ENCODE peak calls at places on chromosomes 12 and 14, in nine cellular contexts. One of them, this sample, is unnamed.

GRCh38 chr12:66959276-66959675 is 280.4 kb upstream of the GRIP1 start:
- DNase-seq in LoVo: no peak
- DNase-seq in omental fat pad: no peak
- DNase-seq in stimulated activated naive CD4-positive, alpha-beta T cell treated with Interleukin-2 at 50 U/mL for 16 hours: no peak
- DNase-seq in stimulated activated CD8-positive, alpha-beta memory T cell treated with anti-CD3 and anti-CD28 coated beads, Interleukin-2, amount 100 ng/mL, for 1 hour: no peak
- DNase-seq in nephron progenitor cell: no peak
- DNase-seq in lower lobe of right lung: no peak
- DNase-seq in tibial artery: no peak
- DNase-seq in AG08396: no peak
- DNase-seq in this sample: no peak

GRCh38 chr12:113044516-113044915 is 12.0 kb upstream of the DTX1 start:
- DNase-seq in LoVo: no peak
- DNase-seq in lower lobe of right lung: no peak
- DNase-seq in nephron progenitor cell: no peak
- DNase-seq in tibial artery: no peak
- DNase-seq in stimulated activated naive CD4-positive, alpha-beta T cell treated with Interleukin-2 at 50 U/mL for 16 hours: no peak
- DNase-seq in stimulated activated CD8-positive, alpha-beta memory T cell treated with anti-CD3 and anti-CD28 coated beads, Interleukin-2, amount 100 ng/mL, for 1 hour: no peak
- DNase-seq in AG08396: no peak
- DNase-seq in omental fat pad: no peak
- DNase-seq in this sample: no peak

GRCh38 chr14:58712357-58712756 is 74.6 kb downstream of the DACT1 start:
- DNase-seq in omental fat pad: no peak
- DNase-seq in nephron progenitor cell: no peak
- DNase-seq in stimulated activated naive CD4-positive, alpha-beta T cell treated with Interleukin-2 at 50 U/mL for 16 hours: no peak
- DNase-seq in lower lobe of right lung: no peak
- DNase-seq in tibial artery: no peak
- DNase-seq in stimulated activated CD8-positive, alpha-beta memory T cell treated with anti-CD3 and anti-CD28 coated beads, Interleukin-2, amount 100 ng/mL, for 1 hour: no peak
- DNase-seq in AG08396: no peak
- DNase-seq in LoVo: no peak
- DNase-seq in this sample: peak

GRCh38 chr12:12226187-12226586 is 40.7 kb downstream of the LRP6 start:
- DNase-seq in nephron progenitor cell: no peak
- DNase-seq in AG08396: no peak
- DNase-seq in LoVo: no peak
- DNase-seq in omental fat pad: no peak
- DNase-seq in stimulated activated naive CD4-positive, alpha-beta T cell treated with Interleukin-2 at 50 U/mL for 16 hours: no peak
- DNase-seq in stimulated activated CD8-positive, alpha-beta memory T cell treated with anti-CD3 and anti-CD28 coated beads, Interleukin-2, amount 100 ng/mL, for 1 hour: no peak
- DNase-seq in lower lobe of right lung: no peak
- DNase-seq in tibial artery: no peak
- DNase-seq in this sample: no peak

GRCh38 chr12:116377194-116377735 is 99.8 kb upstream of the MED13L start:
- DNase-seq in LoVo: no peak
- DNase-seq in lower lobe of right lung: no peak
- DNase-seq in tibial artery: no peak
- DNase-seq in omental fat pad: no peak
- DNase-seq in AG08396: no peak
- DNase-seq in stimulated activated CD8-positive, alpha-beta memory T cell treated with anti-CD3 and anti-CD28 coated beads, Interleukin-2, amount 100 ng/mL, for 1 hour: no peak
- DNase-seq in nephron progenitor cell: no peak
- DNase-seq in stimulated activated naive CD4-positive, alpha-beta T cell treated with Interleukin-2 at 50 U/mL for 16 hours: no peak
- DNase-seq in this sample: no peak

GRCh38 chr12:40144023-40144422 is 38.1 kb upstream of the SLC2A13 start:
- DNase-seq in tibial artery: no peak
- DNase-seq in stimulated activated naive CD4-positive, alpha-beta T cell treated with Interleukin-2 at 50 U/mL for 16 hours: no peak
- DNase-seq in omental fat pad: no peak
- DNase-seq in lower lobe of right lung: no peak
- DNase-seq in AG08396: no peak
- DNase-seq in nephron progenitor cell: no peak
- DNase-seq in LoVo: no peak
- DNase-seq in stimulated activated CD8-positive, alpha-beta memory T cell treated with anti-CD3 and anti-CD28 coated beads, Interleukin-2, amount 100 ng/mL, for 1 hour: no peak
- DNase-seq in this sample: no peak

GRCh38 chr12:94730846-94731245 is 80.5 kb upstream of the TMCC3 start:
- DNase-seq in nephron progenitor cell: no peak
- DNase-seq in lower lobe of right lung: no peak
- DNase-seq in LoVo: no peak
- DNase-seq in tibial artery: no peak
- DNase-seq in stimulated activated CD8-positive, alpha-beta memory T cell treated with anti-CD3 and anti-CD28 coated beads, Interleukin-2, amount 100 ng/mL, for 1 hour: no peak
- DNase-seq in stimulated activated naive CD4-positive, alpha-beta T cell treated with Interleukin-2 at 50 U/mL for 16 hours: no peak
- DNase-seq in omental fat pad: no peak
- DNase-seq in AG08396: no peak
- DNase-seq in this sample: no peak

GRCh38 chr14:98234208-98234607 is 1037.8 kb downstream of the BCL11B start:
- DNase-seq in LoVo: no peak
- DNase-seq in stimulated activated naive CD4-positive, alpha-beta T cell treated with Interleukin-2 at 50 U/mL for 16 hours: peak
- DNase-seq in omental fat pad: no peak
- DNase-seq in lower lobe of right lung: no peak
- DNase-seq in tibial artery: no peak
- DNase-seq in stimulated activated CD8-positive, alpha-beta memory T cell treated with anti-CD3 and anti-CD28 coated beads, Interleukin-2, amount 100 ng/mL, for 1 hour: no peak
- DNase-seq in nephron progenitor cell: no peak
- DNase-seq in AG08396: no peak
- DNase-seq in this sample: no peak

GRCh38 chr14:42654707-42655106 is 1048.0 kb downstream of the LRFN5 start:
- DNase-seq in stimulated activated CD8-positive, alpha-beta memory T cell treated with anti-CD3 and anti-CD28 coated beads, Interleukin-2, amount 100 ng/mL, for 1 hour: no peak
- DNase-seq in tibial artery: no peak
- DNase-seq in LoVo: no peak
- DNase-seq in lower lobe of right lung: no peak
- DNase-seq in AG08396: no peak
- DNase-seq in stimulated activated naive CD4-positive, alpha-beta T cell treated with Interleukin-2 at 50 U/mL for 16 hours: no peak
- DNase-seq in nephron progenitor cell: no peak
- DNase-seq in omental fat pad: no peak
- DNase-seq in this sample: no peak

GRCh38 chr12:25502071-25502555 is 51.0 kb downstream of the LMNTD1 start:
- DNase-seq in tibial artery: no peak
- DNase-seq in lower lobe of right lung: no peak
- DNase-seq in omental fat pad: no peak
- DNase-seq in nephron progenitor cell: no peak
- DNase-seq in LoVo: no peak
- DNase-seq in stimulated activated CD8-positive, alpha-beta memory T cell treated with anti-CD3 and anti-CD28 coated beads, Interleukin-2, amount 100 ng/mL, for 1 hour: no peak
- DNase-seq in stimulated activated naive CD4-positive, alpha-beta T cell treated with Interleukin-2 at 50 U/mL for 16 hours: no peak
- DNase-seq in AG08396: no peak
- DNase-seq in this sample: no peak

GRCh38 chr12:102950950-102951490 is 6.5 kb upstream of the ASCL1 start:
- DNase-seq in lower lobe of right lung: no peak
- DNase-seq in LoVo: no peak
- DNase-seq in nephron progenitor cell: no peak
- DNase-seq in stimulated activated naive CD4-positive, alpha-beta T cell treated with Interleukin-2 at 50 U/mL for 16 hours: no peak
- DNase-seq in AG08396: no peak
- DNase-seq in stimulated activated CD8-positive, alpha-beta memory T cell treated with anti-CD3 and anti-CD28 coated beads, Interleukin-2, amount 100 ng/mL, for 1 hour: no peak
- DNase-seq in omental fat pad: no peak
- DNase-seq in tibial artery: no peak
- DNase-seq in this sample: no peak

GRCh38 chr12:126742326-126742725 is 1524.6 kb upstream of the TMEM132C start:
- DNase-seq in omental fat pad: no peak
- DNase-seq in LoVo: no peak
- DNase-seq in AG08396: no peak
- DNase-seq in lower lobe of right lung: no peak
- DNase-seq in stimulated activated CD8-positive, alpha-beta memory T cell treated with anti-CD3 and anti-CD28 coated beads, Interleukin-2, amount 100 ng/mL, for 1 hour: no peak
- DNase-seq in nephron progenitor cell: no peak
- DNase-seq in stimulated activated naive CD4-positive, alpha-beta T cell treated with Interleukin-2 at 50 U/mL for 16 hours: no peak
- DNase-seq in tibial artery: no peak
- DNase-seq in this sample: no peak

GRCh38 chr12:99087278-99087677 is 442.2 kb downstream of the APAF1 start:
- DNase-seq in LoVo: no peak
- DNase-seq in tibial artery: no peak
- DNase-seq in nephron progenitor cell: no peak
- DNase-seq in AG08396: no peak
- DNase-seq in omental fat pad: no peak
- DNase-seq in stimulated activated naive CD4-positive, alpha-beta T cell treated with Interleukin-2 at 50 U/mL for 16 hours: no peak
- DNase-seq in lower lobe of right lung: no peak
- DNase-seq in stimulated activated CD8-positive, alpha-beta memory T cell treated with anti-CD3 and anti-CD28 coated beads, Interleukin-2, amount 100 ng/mL, for 1 hour: no peak
- DNase-seq in this sample: no peak

GRCh38 chr14:68312884-68313725 is 479.8 kb downstream of the ZFP36L1 start:
- DNase-seq in stimulated activated CD8-positive, alpha-beta memory T cell treated with anti-CD3 and anti-CD28 coated beads, Interleukin-2, amount 100 ng/mL, for 1 hour: no peak
- DNase-seq in nephron progenitor cell: no peak
- DNase-seq in AG08396: no peak
- DNase-seq in LoVo: no peak
- DNase-seq in omental fat pad: no peak
- DNase-seq in tibial artery: no peak
- DNase-seq in lower lobe of right lung: no peak
- DNase-seq in stimulated activated naive CD4-positive, alpha-beta T cell treated with Interleukin-2 at 50 U/mL for 16 hours: peak
- DNase-seq in this sample: no peak

GRCh38 chr12:75528692-75529091 is 17.3 kb upstream of the KRR1 start:
- DNase-seq in nephron progenitor cell: no peak
- DNase-seq in LoVo: no peak
- DNase-seq in AG08396: no peak
- DNase-seq in stimulated activated CD8-positive, alpha-beta memory T cell treated with anti-CD3 and anti-CD28 coated beads, Interleukin-2, amount 100 ng/mL, for 1 hour: no peak
- DNase-seq in stimulated activated naive CD4-positive, alpha-beta T cell treated with Interleukin-2 at 50 U/mL for 16 hours: no peak
- DNase-seq in omental fat pad: no peak
- DNase-seq in tibial artery: no peak
- DNase-seq in lower lobe of right lung: no peak
- DNase-seq in this sample: no peak

GRCh38 chr14:35814371-35815005 is 5.4 kb upstream of the RALGAPA1 start:
- DNase-seq in tibial artery: peak
- DNase-seq in nephron progenitor cell: peak
- DNase-seq in omental fat pad: peak
- DNase-seq in lower lobe of right lung: no peak
- DNase-seq in stimulated activated naive CD4-positive, alpha-beta T cell treated with Interleukin-2 at 50 U/mL for 16 hours: peak
- DNase-seq in LoVo: peak
- DNase-seq in stimulated activated CD8-positive, alpha-beta memory T cell treated with anti-CD3 and anti-CD28 coated beads, Interleukin-2, amount 100 ng/mL, for 1 hour: peak
- DNase-seq in AG08396: peak
- DNase-seq in this sample: peak

GRCh38 chr14:73239463-73240241 is 2.3 kb downstream of the PAPLN start:
- DNase-seq in stimulated activated naive CD4-positive, alpha-beta T cell treated with Interleukin-2 at 50 U/mL for 16 hours: no peak
- DNase-seq in nephron progenitor cell: peak
- DNase-seq in tibial artery: peak
- DNase-seq in LoVo: no peak
- DNase-seq in stimulated activated CD8-positive, alpha-beta memory T cell treated with anti-CD3 and anti-CD28 coated beads, Interleukin-2, amount 100 ng/mL, for 1 hour: no peak
- DNase-seq in omental fat pad: no peak
- DNase-seq in lower lobe of right lung: peak
- DNase-seq in AG08396: peak
- DNase-seq in this sample: no peak

GRCh38 chr14:80117876-80118275 is 93.4 kb downstream of the DIO2 start:
- DNase-seq in LoVo: no peak
- DNase-seq in stimulated activated naive CD4-positive, alpha-beta T cell treated with Interleukin-2 at 50 U/mL for 16 hours: no peak
- DNase-seq in AG08396: no peak
- DNase-seq in tibial artery: no peak
- DNase-seq in nephron progenitor cell: no peak
- DNase-seq in lower lobe of right lung: no peak
- DNase-seq in stimulated activated CD8-positive, alpha-beta memory T cell treated with anti-CD3 and anti-CD28 coated beads, Interleukin-2, amount 100 ng/mL, for 1 hour: no peak
- DNase-seq in omental fat pad: no peak
- DNase-seq in this sample: no peak

GRCh38 chr12:51621155-51621922 is 30.3 kb downstream of the SCN8A start:
- DNase-seq in lower lobe of right lung: no peak
- DNase-seq in nephron progenitor cell: no peak
- DNase-seq in tibial artery: no peak
- DNase-seq in omental fat pad: no peak
- DNase-seq in stimulated activated CD8-positive, alpha-beta memory T cell treated with anti-CD3 and anti-CD28 coated beads, Interleukin-2, amount 100 ng/mL, for 1 hour: no peak
- DNase-seq in stimulated activated naive CD4-positive, alpha-beta T cell treated with Interleukin-2 at 50 U/mL for 16 hours: no peak
- DNase-seq in LoVo: no peak
- DNase-seq in AG08396: no peak
- DNase-seq in this sample: no peak

GRCh38 chr14:99564256-99564902 is 39.6 kb downstream of the CCDC85C start:
- DNase-seq in stimulated activated naive CD4-positive, alpha-beta T cell treated with Interleukin-2 at 50 U/mL for 16 hours: no peak
- DNase-seq in omental fat pad: no peak
- DNase-seq in LoVo: no peak
- DNase-seq in lower lobe of right lung: no peak
- DNase-seq in AG08396: no peak
- DNase-seq in tibial artery: peak
- DNase-seq in stimulated activated CD8-positive, alpha-beta memory T cell treated with anti-CD3 and anti-CD28 coated beads, Interleukin-2, amount 100 ng/mL, for 1 hour: no peak
- DNase-seq in nephron progenitor cell: no peak
- DNase-seq in this sample: peak

GRCh38 chr12:19971881-19972280 is 396.5 kb upstream of the PDE3A start:
- DNase-seq in tibial artery: no peak
- DNase-seq in lower lobe of right lung: no peak
- DNase-seq in AG08396: no peak
- DNase-seq in stimulated activated CD8-positive, alpha-beta memory T cell treated with anti-CD3 and anti-CD28 coated beads, Interleukin-2, amount 100 ng/mL, for 1 hour: no peak
- DNase-seq in stimulated activated naive CD4-positive, alpha-beta T cell treated with Interleukin-2 at 50 U/mL for 16 hours: no peak
- DNase-seq in omental fat pad: no peak
- DNase-seq in LoVo: no peak
- DNase-seq in nephron progenitor cell: no peak
- DNase-seq in this sample: no peak

GRCh38 chr12:81439344-81439743 is 319.8 kb downstream of the PPFIA2 start:
- DNase-seq in lower lobe of right lung: no peak
- DNase-seq in omental fat pad: no peak
- DNase-seq in AG08396: no peak
- DNase-seq in tibial artery: no peak
- DNase-seq in stimulated activated naive CD4-positive, alpha-beta T cell treated with Interleukin-2 at 50 U/mL for 16 hours: no peak
- DNase-seq in stimulated activated CD8-positive, alpha-beta memory T cell treated with anti-CD3 and anti-CD28 coated beads, Interleukin-2, amount 100 ng/mL, for 1 hour: no peak
- DNase-seq in LoVo: no peak
- DNase-seq in nephron progenitor cell: no peak
- DNase-seq in this sample: no peak

GRCh38 chr12:459430-460258 is at the start of gene B4GALNT3:
- DNase-seq in omental fat pad: no peak
- DNase-seq in stimulated activated CD8-positive, alpha-beta memory T cell treated with anti-CD3 and anti-CD28 coated beads, Interleukin-2, amount 100 ng/mL, for 1 hour: peak
- DNase-seq in tibial artery: peak
- DNase-seq in nephron progenitor cell: peak
- DNase-seq in AG08396: peak
- DNase-seq in stimulated activated naive CD4-positive, alpha-beta T cell treated with Interleukin-2 at 50 U/mL for 16 hours: peak
- DNase-seq in lower lobe of right lung: peak
- DNase-seq in LoVo: peak
- DNase-seq in this sample: peak

GRCh38 chr12:46218509-46219095 is 50.2 kb downstream of the SLC38A1 start:
- DNase-seq in AG08396: no peak
- DNase-seq in stimulated activated CD8-positive, alpha-beta memory T cell treated with anti-CD3 and anti-CD28 coated beads, Interleukin-2, amount 100 ng/mL, for 1 hour: no peak
- DNase-seq in LoVo: no peak
- DNase-seq in stimulated activated naive CD4-positive, alpha-beta T cell treated with Interleukin-2 at 50 U/mL for 16 hours: peak
- DNase-seq in nephron progenitor cell: no peak
- DNase-seq in omental fat pad: no peak
- DNase-seq in lower lobe of right lung: no peak
- DNase-seq in tibial artery: no peak
- DNase-seq in this sample: no peak

GRCh38 chr12:96099986-96100385 is 64.6 kb upstream of the LTA4H start:
- DNase-seq in nephron progenitor cell: no peak
- DNase-seq in omental fat pad: no peak
- DNase-seq in lower lobe of right lung: no peak
- DNase-seq in AG08396: no peak
- DNase-seq in stimulated activated CD8-positive, alpha-beta memory T cell treated with anti-CD3 and anti-CD28 coated beads, Interleukin-2, amount 100 ng/mL, for 1 hour: no peak
- DNase-seq in LoVo: no peak
- DNase-seq in tibial artery: no peak
- DNase-seq in stimulated activated naive CD4-positive, alpha-beta T cell treated with Interleukin-2 at 50 U/mL for 16 hours: no peak
- DNase-seq in this sample: no peak

GRCh38 chr14:58078068-58078467 is 73.9 kb downstream of the ARMH4 start:
- DNase-seq in LoVo: no peak
- DNase-seq in nephron progenitor cell: no peak
- DNase-seq in stimulated activated naive CD4-positive, alpha-beta T cell treated with Interleukin-2 at 50 U/mL for 16 hours: no peak
- DNase-seq in stimulated activated CD8-positive, alpha-beta memory T cell treated with anti-CD3 and anti-CD28 coated beads, Interleukin-2, amount 100 ng/mL, for 1 hour: no peak
- DNase-seq in AG08396: peak
- DNase-seq in omental fat pad: no peak
- DNase-seq in tibial artery: no peak
- DNase-seq in lower lobe of right lung: no peak
- DNase-seq in this sample: no peak

GRCh38 chr12:44847888-44848770 is 28.0 kb downstream of the NELL2 start:
- DNase-seq in stimulated activated naive CD4-positive, alpha-beta T cell treated with Interleukin-2 at 50 U/mL for 16 hours: peak
- DNase-seq in stimulated activated CD8-positive, alpha-beta memory T cell treated with anti-CD3 and anti-CD28 coated beads, Interleukin-2, amount 100 ng/mL, for 1 hour: peak
- DNase-seq in omental fat pad: no peak
- DNase-seq in tibial artery: no peak
- DNase-seq in nephron progenitor cell: no peak
- DNase-seq in AG08396: no peak
- DNase-seq in lower lobe of right lung: no peak
- DNase-seq in LoVo: no peak
- DNase-seq in this sample: no peak

GRCh38 chr14:106287506-106287905 is 761.1 kb downstream of the TMEM121 start:
- DNase-seq in tibial artery: no peak
- DNase-seq in stimulated activated naive CD4-positive, alpha-beta T cell treated with Interleukin-2 at 50 U/mL for 16 hours: no peak
- DNase-seq in LoVo: no peak
- DNase-seq in omental fat pad: no peak
- DNase-seq in stimulated activated CD8-positive, alpha-beta memory T cell treated with anti-CD3 and anti-CD28 coated beads, Interleukin-2, amount 100 ng/mL, for 1 hour: no peak
- DNase-seq in nephron progenitor cell: no peak
- DNase-seq in AG08396: no peak
- DNase-seq in lower lobe of right lung: no peak
- DNase-seq in this sample: no peak

GRCh38 chr12:54306925-54307731 is 6.3 kb upstream of the NFE2 start:
- DNase-seq in lower lobe of right lung: peak
- DNase-seq in AG08396: no peak
- DNase-seq in tibial artery: peak
- DNase-seq in LoVo: peak
- DNase-seq in nephron progenitor cell: no peak
- DNase-seq in omental fat pad: peak
- DNase-seq in stimulated activated CD8-positive, alpha-beta memory T cell treated with anti-CD3 and anti-CD28 coated beads, Interleukin-2, amount 100 ng/mL, for 1 hour: no peak
- DNase-seq in stimulated activated naive CD4-positive, alpha-beta T cell treated with Interleukin-2 at 50 U/mL for 16 hours: no peak
- DNase-seq in this sample: peak

GRCh38 chr12:44915958-44916357 is 39.8 kb upstream of the NELL2 start:
- DNase-seq in stimulated activated naive CD4-positive, alpha-beta T cell treated with Interleukin-2 at 50 U/mL for 16 hours: no peak
- DNase-seq in lower lobe of right lung: no peak
- DNase-seq in LoVo: no peak
- DNase-seq in stimulated activated CD8-positive, alpha-beta memory T cell treated with anti-CD3 and anti-CD28 coated beads, Interleukin-2, amount 100 ng/mL, for 1 hour: no peak
- DNase-seq in AG08396: no peak
- DNase-seq in tibial artery: no peak
- DNase-seq in nephron progenitor cell: no peak
- DNase-seq in omental fat pad: no peak
- DNase-seq in this sample: no peak

GRCh38 chr12:63966603-63966975 is 122.1 kb downstream of the SRGAP1 start:
- DNase-seq in omental fat pad: no peak
- DNase-seq in LoVo: no peak
- DNase-seq in stimulated activated naive CD4-positive, alpha-beta T cell treated with Interleukin-2 at 50 U/mL for 16 hours: no peak
- DNase-seq in lower lobe of right lung: no peak
- DNase-seq in stimulated activated CD8-positive, alpha-beta memory T cell treated with anti-CD3 and anti-CD28 coated beads, Interleukin-2, amount 100 ng/mL, for 1 hour: no peak
- DNase-seq in tibial artery: no peak
- DNase-seq in AG08396: no peak
- DNase-seq in nephron progenitor cell: no peak
- DNase-seq in this sample: no peak

This sample was measured in BE2C.